ENCODE peak calls at places on chromosomes 7 and 10, in seven cellular contexts. V is A549, W is AG04449, O is GM10248, X is fibroblast of lung, P is anterior cingulate cortex, I is HTR-8/SVneo. Q is an unnamed sample.

GRCh38 chr10:69382382-69383117 is 34.2 kb downstream of the TACR2 start:
- DNase-seq in X (peak; percentile 74), O (no peak), I (peak; percentile 45), P (no peak), V (peak; percentile 27), W (peak; percentile 75), Q (peak; percentile 90)

GRCh38 chr10:96919785-96920425 is 87.8 kb downstream of the LCOR start:
- DNase-seq in I (no peak), O (no peak), W (no peak), P (no peak), X (peak; percentile 13), V (no peak), Q (no peak)

GRCh38 chr7:30925913-30926312 is 14.3 kb downstream of the AQP1 start:
- DNase-seq in W (no peak), X (no peak), V (no peak), O (no peak), P (no peak), I (no peak), Q (no peak)

GRCh38 chr7:90320801-90321494 is at the start of gene FAM237B:
- DNase-seq in V (peak; percentile 41), I (no peak), W (no peak), P (no peak), X (peak; percentile 34), O (no peak), Q (peak; percentile 43)

GRCh38 chr10:43350686-43351085 is 20.8 kb upstream of the FXYD4 start:
- DNase-seq in I (no peak), P (no peak), O (no peak), V (no peak), X (no peak), W (no peak), Q (no peak)

GRCh38 chr7:44990520-44991023 is 9.4 kb upstream of the CCM2 start:
- DNase-seq in V (no peak), W (no peak), O (no peak), I (no peak), P (no peak), X (peak; percentile 77), Q (peak; percentile 91)

GRCh38 chr7:142120474-142121000 is 9.0 kb downstream of the MGAM2 start:
- DNase-seq in P (no peak), O (no peak), X (no peak), V (no peak), I (no peak), W (no peak), Q (no peak)

GRCh38 chr10:89296227-89296648 is 5.6 kb upstream of the IFIT2 start:
- DNase-seq in O (no peak), X (peak; percentile 90), W (no peak), V (no peak), I (no peak), P (no peak), Q (peak; percentile 75)

GRCh38 chr7:94055963-94056362 is 51.8 kb upstream of the BET1 start:
- DNase-seq in V (no peak), O (no peak), W (no peak), I (no peak), P (no peak), X (no peak), Q (no peak)

GRCh38 chr7:48094861-48095293 is 5.8 kb downstream of the UPP1 start:
- DNase-seq in W (peak; percentile 53), I (peak; percentile 42), V (no peak), P (no peak), X (peak; percentile 51), O (no peak), Q (no peak)

GRCh38 chr10:25972631-25973030 is 38.6 kb downstream of the MYO3A start:
- DNase-seq in P (no peak), V (no peak), O (no peak), W (no peak), I (no peak), X (no peak), Q (no peak)

GRCh38 chr7:80960228-80960627 is 41.4 kb upstream of the SEMA3C start:
- DNase-seq in V (no peak), W (no peak), I (no peak), X (peak; percentile 14), O (no peak), P (no peak), Q (no peak)

GRCh38 chr7:30159698-30160143 is 24.9 kb downstream of the MTURN start:
- DNase-seq in P (no peak), X (peak; percentile 23), I (no peak), W (no peak), V (peak; percentile 31), O (no peak), Q (peak; percentile 46)

GRCh38 chr10:70970830-70971229 is 82.5 kb upstream of the PCBD1 start:
- DNase-seq in O (no peak), I (no peak), V (peak; percentile 62), P (no peak), W (no peak), X (peak; percentile 7), Q (peak; percentile 56)

GRCh38 chr10:17416442-17417211 is 37.8 kb downstream of the ST8SIA6 start:
- DNase-seq in I (no peak), O (no peak), P (no peak), V (no peak), W (no peak), X (no peak), Q (no peak)

GRCh38 chr10:37576154-37576553 is 281.3 kb downstream of the ZNF248 start:
- DNase-seq in I (no peak), O (no peak), P (no peak), W (no peak), X (no peak), V (no peak), Q (no peak)

GRCh38 chr10:44959243-44960097 is at the start of gene RASSF4:
- DNase-seq in X (peak; percentile 71), P (peak; percentile 73), V (peak; percentile 85), O (peak; percentile 99), I (peak; percentile 93), W (no peak), Q (peak; percentile 87)

GRCh38 chr7:77651544-77652162 is 44.6 kb upstream of the RSBN1L start:
- DNase-seq in W (no peak), X (peak; percentile 59), V (peak; percentile 32), O (peak; percentile 60), P (no peak), I (peak; percentile 26), Q (peak; percentile 55)

GRCh38 chr7:6375346-6376101 is 72.2 kb downstream of the DAGLB start:
- DNase-seq in P (no peak), V (no peak), I (no peak), W (no peak), O (no peak), X (peak; percentile 52), Q (peak; percentile 48)

GRCh38 chr10:130484912-130485180 is 348.7 kb downstream of the GLRX3 start:
- DNase-seq in O (no peak), I (no peak), X (no peak), V (no peak), W (no peak), P (no peak), Q (no peak)

GRCh38 chr7:131190146-131190545 is 137.5 kb upstream of the MKLN1 start:
- DNase-seq in O (no peak), W (no peak), V (peak; percentile 75), X (no peak), I (no peak), P (no peak), Q (no peak)

GRCh38 chr7:106284516-106285050 is at the start of gene NAMPT:
- DNase-seq in O (peak; percentile 38), X (no peak), V (no peak), P (no peak), W (no peak), I (peak; percentile 10), Q (peak; percentile 65)

GRCh38 chr10:24545585-24545984 is 178.1 kb downstream of the ARHGAP21 start:
- DNase-seq in P (no peak), X (no peak), V (no peak), W (no peak), O (no peak), I (no peak), Q (no peak)

GRCh38 chr7:159025161-159025779 is 119.4 kb downstream of the VIPR2 start:
- DNase-seq in I (no peak), P (no peak), O (no peak), V (no peak), X (peak; percentile 11), W (no peak), Q (no peak)

GRCh38 chr7:16668049-16668858 is 22.3 kb downstream of the BZW2 start:
- DNase-seq in X (peak; percentile 100), V (peak; percentile 96), O (no peak), P (no peak), I (peak; percentile 87), W (peak; percentile 99), Q (peak; percentile 99)

GRCh38 chr10:50393784-50394183 is 142.5 kb upstream of the ASAH2 start:
- DNase-seq in W (no peak), I (no peak), X (peak; percentile 58), P (no peak), V (peak; percentile 60), O (no peak), Q (no peak)

GRCh38 chr10:110460111-110460809 is 37.4 kb upstream of the DUSP5 start:
- DNase-seq in W (no peak), O (peak; percentile 48), V (peak; percentile 68), I (peak; percentile 22), P (no peak), X (no peak), Q (no peak)

GRCh38 chr10:16297652-16298051 is 139.2 kb upstream of the PTER start:
- DNase-seq in I (no peak), O (no peak), W (no peak), X (no peak), V (no peak), P (no peak), Q (no peak)